ENCODE peak calls at places on chromosomes 16 and 17, in four cellular contexts. One of them, this sample, is unnamed.

GRCh38 chr16:12111223-12111622 is 134.7 kb downstream of the SNX29 start:
- DNase-seq in T47D: no peak
- DNase-seq in fibroblast of mammary gland: no peak
- DNase-seq in stimulated activated CD4-positive, alpha-beta T cell treated with anti-CD3 and anti-CD28 coated beads, Interleukin-4, amount 100 ng/mL, for 1 hour: no peak
- DNase-seq in this sample: no peak

GRCh38 chr17:1365445-1366039 is 34.5 kb downstream of the YWHAE start:
- DNase-seq in T47D: peak; percentile 78
- DNase-seq in fibroblast of mammary gland: peak; percentile 82
- DNase-seq in stimulated activated CD4-positive, alpha-beta T cell treated with anti-CD3 and anti-CD28 coated beads, Interleukin-4, amount 100 ng/mL, for 1 hour: peak; percentile 35
- DNase-seq in this sample: peak; percentile 51

GRCh38 chr16:30115238-30115637 is 1.9 kb upstream of the GDPD3 start:
- DNase-seq in T47D: no peak
- DNase-seq in fibroblast of mammary gland: no peak
- DNase-seq in stimulated activated CD4-positive, alpha-beta T cell treated with anti-CD3 and anti-CD28 coated beads, Interleukin-4, amount 100 ng/mL, for 1 hour: no peak
- DNase-seq in this sample: no peak

GRCh38 chr16:5064915-5065314 is 841 bp downstream of the C16orf89 start:
- DNase-seq in T47D: peak; percentile 42
- DNase-seq in fibroblast of mammary gland: no peak
- DNase-seq in stimulated activated CD4-positive, alpha-beta T cell treated with anti-CD3 and anti-CD28 coated beads, Interleukin-4, amount 100 ng/mL, for 1 hour: no peak
- DNase-seq in this sample: no peak

GRCh38 chr16:84086357-84086756 is 30.4 kb downstream of the MBTPS1 start:
- DNase-seq in T47D: no peak
- DNase-seq in fibroblast of mammary gland: no peak
- DNase-seq in stimulated activated CD4-positive, alpha-beta T cell treated with anti-CD3 and anti-CD28 coated beads, Interleukin-4, amount 100 ng/mL, for 1 hour: no peak
- DNase-seq in this sample: no peak

GRCh38 chr17:34163681-34164080 is 91.4 kb upstream of the CCL2 start:
- DNase-seq in T47D: peak; percentile 48
- DNase-seq in fibroblast of mammary gland: peak; percentile 31
- DNase-seq in stimulated activated CD4-positive, alpha-beta T cell treated with anti-CD3 and anti-CD28 coated beads, Interleukin-4, amount 100 ng/mL, for 1 hour: no peak
- DNase-seq in this sample: no peak

GRCh38 chr17:3747805-3748204 is 24.1 kb downstream of the HASPIN start:
- DNase-seq in T47D: no peak
- DNase-seq in fibroblast of mammary gland: no peak
- DNase-seq in stimulated activated CD4-positive, alpha-beta T cell treated with anti-CD3 and anti-CD28 coated beads, Interleukin-4, amount 100 ng/mL, for 1 hour: no peak
- DNase-seq in this sample: no peak

GRCh38 chr17:78674595-78675315 is 97.6 kb upstream of the DNAH17 start:
- DNase-seq in T47D: no peak
- DNase-seq in fibroblast of mammary gland: no peak
- DNase-seq in stimulated activated CD4-positive, alpha-beta T cell treated with anti-CD3 and anti-CD28 coated beads, Interleukin-4, amount 100 ng/mL, for 1 hour: no peak
- DNase-seq in this sample: no peak

GRCh38 chr17:18101828-18102227 is 6.7 kb upstream of the MYO15A start:
- DNase-seq in T47D: no peak
- DNase-seq in fibroblast of mammary gland: no peak
- DNase-seq in stimulated activated CD4-positive, alpha-beta T cell treated with anti-CD3 and anti-CD28 coated beads, Interleukin-4, amount 100 ng/mL, for 1 hour: no peak
- DNase-seq in this sample: no peak

GRCh38 chr16:87955302-87956168 is 4.3 kb downstream of the BANP start:
- DNase-seq in T47D: no peak
- DNase-seq in fibroblast of mammary gland: peak; percentile 71
- DNase-seq in stimulated activated CD4-positive, alpha-beta T cell treated with anti-CD3 and anti-CD28 coated beads, Interleukin-4, amount 100 ng/mL, for 1 hour: no peak
- DNase-seq in this sample: peak; percentile 42

GRCh38 chr17:55763856-55764255 is 13.0 kb downstream of the PCTP start:
- DNase-seq in T47D: no peak
- DNase-seq in fibroblast of mammary gland: peak; percentile 27
- DNase-seq in stimulated activated CD4-positive, alpha-beta T cell treated with anti-CD3 and anti-CD28 coated beads, Interleukin-4, amount 100 ng/mL, for 1 hour: no peak
- DNase-seq in this sample: no peak

GRCh38 chr16:50602531-50603205 is 54.5 kb downstream of the NKD1 start:
- DNase-seq in T47D: peak; percentile 46
- DNase-seq in fibroblast of mammary gland: no peak
- DNase-seq in stimulated activated CD4-positive, alpha-beta T cell treated with anti-CD3 and anti-CD28 coated beads, Interleukin-4, amount 100 ng/mL, for 1 hour: peak; percentile 25
- DNase-seq in this sample: peak; percentile 45

GRCh38 chr16:70162041-70162451 is 11.5 kb upstream of the CLEC18C start:
- DNase-seq in T47D: peak; percentile 53
- DNase-seq in fibroblast of mammary gland: peak; percentile 83
- DNase-seq in stimulated activated CD4-positive, alpha-beta T cell treated with anti-CD3 and anti-CD28 coated beads, Interleukin-4, amount 100 ng/mL, for 1 hour: no peak
- DNase-seq in this sample: no peak

This sample was measured in activated T-cell treated with anti-CD3 and anti-CD28 coated beads, Interleukin-2, amount 50 U/mL, for 48 hours.